ENCODE peak calls at places on chromosomes 7 and 10, in nine cellular contexts. L is Kasumi-1; M is sigmoid colon; U is HTR-8/SVneo; Y is SK-N-DZ; O is activated CD8-positive, alpha-beta memory T cell treated with anti-CD3 and anti-CD28 coated beads, Interleukin-2, amount 10 ng/mL, durations not matched to agents 7 days and 5 days; G is spleen; K is activated T-cell treated with anti-CD3 and anti-CD28 coated beads for 1 hour; X is left ventricle myocardium superior. Q is an unnamed sample.

GRCh38 chr7:53340220-53340619 is 304.8 kb downstream of the POM121L12 start:
- DNase-seq in Y (no peak), X (no peak), L (no peak), U (no peak), K (no peak), M (no peak), G (no peak), O (no peak), Q (no peak)

GRCh38 chr7:25386311-25386744 is 158.0 kb upstream of the NPVF start:
- DNase-seq in X (peak), O (no peak), K (no peak), U (no peak), L (no peak), G (no peak), Y (no peak), M (no peak), Q (no peak)

GRCh38 chr10:14365231-14365744 is 34.6 kb upstream of the FRMD4A start:
- DNase-seq in O (no peak), X (no peak), G (no peak), M (no peak), L (no peak), K (no peak), U (no peak), Y (no peak), Q (no peak)

GRCh38 chr10:128174581-128175559 is 48.6 kb upstream of the MKI67 start:
- DNase-seq in M (no peak), U (no peak), X (no peak), Y (no peak), K (no peak), G (no peak), O (no peak), L (no peak), Q (no peak)

GRCh38 chr7:49438281-49438680 is 335.2 kb upstream of the VWC2 start:
- DNase-seq in O (no peak), M (no peak), K (no peak), L (no peak), U (no peak), G (no peak), Y (no peak), X (no peak), Q (no peak)

GRCh38 chr10:76647276-76647675 is 990.3 kb downstream of the KCNMA1 start:
- DNase-seq in Y (no peak), K (no peak), G (no peak), U (peak), M (no peak), O (no peak), L (no peak), X (no peak), Q (no peak)

GRCh38 chr7:55420535-55420934 is 55.4 kb downstream of the LANCL2 start:
- DNase-seq in X (no peak), L (no peak), U (no peak), M (no peak), G (no peak), Y (no peak), O (no peak), K (no peak), Q (no peak)

GRCh38 chr7:131112431-131112830 is 215.2 kb upstream of the MKLN1 start:
- DNase-seq in K (no peak), X (no peak), L (no peak), M (no peak), U (no peak), O (no peak), G (no peak), Y (no peak), Q (no peak)

GRCh38 chr7:5417106-5418071 is 6.2 kb downstream of the TNRC18 start:
- DNase-seq in Y (peak), L (no peak), U (no peak), K (no peak), O (no peak), G (no peak), M (no peak), X (no peak), Q (no peak)

GRCh38 chr10:15704581-15704968 is 15.1 kb downstream of the ITGA8 start:
- DNase-seq in Y (no peak), X (no peak), M (no peak), O (no peak), U (no peak), K (no peak), G (no peak), L (no peak), Q (no peak)

GRCh38 chr7:138755831-138756590 is 41.8 kb upstream of the TMEM213 start:
- DNase-seq in K (no peak), O (no peak), U (no peak), L (no peak), M (no peak), X (no peak), G (no peak), Y (no peak), Q (no peak)

GRCh38 chr7:80361948-80362347 is 149.9 kb downstream of the GNAT3 start:
- DNase-seq in M (no peak), O (no peak), K (no peak), U (no peak), G (no peak), L (no peak), Y (no peak), X (no peak), Q (no peak)